ENCODE peak calls at places on chromosome 17, in eight cellular contexts. U, I, S, X, W, D, A and F are unnamed samples.

GRCh38 chr17:64741038-64741641 is 79.0 kb upstream of the SMURF2 start:
- DNase-seq in U (no peak), I (peak), S (peak), X (peak), W (no peak), D (no peak), A (no peak), F (no peak)

GRCh38 chr17:79026345-79027273 is 2.6 kb downstream of the C1QTNF1 start:
- DNase-seq in U (peak), I (no peak), S (peak), X (peak), W (no peak), D (no peak), A (no peak), F (no peak)

GRCh38 chr17:51435641-51436091 is 175.3 kb downstream of the UTP18 start:
- DNase-seq in U (peak), I (peak), S (no peak), X (peak), W (peak), D (no peak), A (peak), F (peak)

GRCh38 chr17:59837362-59838195 is 55.2 kb downstream of the TUBD1 start:
- DNase-seq in U (peak), I (peak), S (peak), X (peak), W (peak), D (peak), A (peak), F (peak)

GRCh38 chr17:81253358-81254131 is 14.4 kb downstream of the NDUFAF8 start:
- DNase-seq in U (no peak), I (no peak), S (no peak), X (peak), W (peak), D (peak), A (no peak), F (peak)

GRCh38 chr17:28394717-28395116 is 11.3 kb downstream of the SLC46A1 start:
- DNase-seq in U (no peak), I (no peak), S (no peak), X (peak), W (no peak), D (no peak), A (no peak), F (no peak)

GRCh38 chr17:47225436-47225858 is 16.3 kb downstream of the MYL4 start:
- DNase-seq in U (no peak), I (peak), S (peak), X (peak), W (no peak), D (no peak), A (no peak), F (no peak)

GRCh38 chr17:49146620-49147306 is 14.2 kb downstream of the B4GALNT2 start:
- DNase-seq in U (no peak), I (no peak), S (no peak), X (peak), W (no peak), D (no peak), A (no peak), F (no peak)

GRCh38 chr17:50642722-50643656 is 8.3 kb downstream of the ABCC3 start:
- DNase-seq in U (no peak), I (peak), S (no peak), X (no peak), W (no peak), D (no peak), A (no peak), F (no peak)

GRCh38 chr17:78986048-78986648 is 6.4 kb upstream of the LGALS3BP start:
- DNase-seq in U (no peak), I (no peak), S (no peak), X (peak), W (no peak), D (no peak), A (no peak), F (no peak)

GRCh38 chr17:49197346-49197998 is 12.9 kb downstream of the GNGT2 start:
- DNase-seq in U (no peak), I (no peak), S (no peak), X (no peak), W (no peak), D (no peak), A (no peak), F (no peak)

GRCh38 chr17:42657824-42658588 is 1.1 kb upstream of the TUBG2 start:
- DNase-seq in U (no peak), I (no peak), S (no peak), X (no peak), W (no peak), D (no peak), A (no peak), F (no peak)

GRCh38 chr17:76248013-76248782 is 7.9 kb upstream of the RNF157 start:
- DNase-seq in U (no peak), I (no peak), S (no peak), X (no peak), W (no peak), D (no peak), A (no peak), F (no peak)
- TF ChIP-seq CTCF in U (no peak), I (no peak), S (no peak), X (peak), W (no peak), D (no peak), A (no peak), F (no peak)

GRCh38 chr17:61349350-61349749 is 50.3 kb upstream of the TBX2 start:
- DNase-seq in U (no peak), I (no peak), S (no peak), X (no peak), W (no peak), D (no peak), A (no peak), F (no peak)
- TF ChIP-seq CTCF in U (no peak), I (no peak), S (no peak), X (peak), W (no peak), D (no peak), A (peak), F (peak)

GRCh38 chr17:31935512-31935911 is 1.3 kb upstream of the SUZ12 start:
- DNase-seq in U (no peak), I (no peak), S (no peak), X (no peak), W (no peak), D (no peak), A (no peak), F (no peak)
- TF ChIP-seq CTCF in U (no peak), I (no peak), S (no peak), X (no peak), W (no peak), D (no peak), A (no peak), F (no peak)

GRCh38 chr17:35981908-35982330 is 622 bp upstream of the CCL16 start:
- DNase-seq in U (no peak), I (no peak), S (no peak), X (no peak), W (no peak), D (no peak), A (peak), F (no peak)
- TF ChIP-seq CTCF in U (no peak), I (no peak), S (no peak), X (no peak), W (peak), D (no peak), A (peak), F (peak)

GRCh38 chr17:34447406-34447805 is 84.4 kb upstream of the CCL1 start:
- DNase-seq in U (no peak), I (peak), S (no peak), X (no peak), W (no peak), D (no peak), A (no peak), F (no peak)

GRCh38 chr17:34442387-34443111 is 79.5 kb upstream of the CCL1 start:
- DNase-seq in U (no peak), I (no peak), S (no peak), X (no peak), W (no peak), D (no peak), A (no peak), F (no peak)

GRCh38 chr17:34445145-34445544 is 82.1 kb upstream of the CCL1 start:
- DNase-seq in U (no peak), I (no peak), S (no peak), X (no peak), W (no peak), D (no peak), A (no peak), F (no peak)

DNA sequence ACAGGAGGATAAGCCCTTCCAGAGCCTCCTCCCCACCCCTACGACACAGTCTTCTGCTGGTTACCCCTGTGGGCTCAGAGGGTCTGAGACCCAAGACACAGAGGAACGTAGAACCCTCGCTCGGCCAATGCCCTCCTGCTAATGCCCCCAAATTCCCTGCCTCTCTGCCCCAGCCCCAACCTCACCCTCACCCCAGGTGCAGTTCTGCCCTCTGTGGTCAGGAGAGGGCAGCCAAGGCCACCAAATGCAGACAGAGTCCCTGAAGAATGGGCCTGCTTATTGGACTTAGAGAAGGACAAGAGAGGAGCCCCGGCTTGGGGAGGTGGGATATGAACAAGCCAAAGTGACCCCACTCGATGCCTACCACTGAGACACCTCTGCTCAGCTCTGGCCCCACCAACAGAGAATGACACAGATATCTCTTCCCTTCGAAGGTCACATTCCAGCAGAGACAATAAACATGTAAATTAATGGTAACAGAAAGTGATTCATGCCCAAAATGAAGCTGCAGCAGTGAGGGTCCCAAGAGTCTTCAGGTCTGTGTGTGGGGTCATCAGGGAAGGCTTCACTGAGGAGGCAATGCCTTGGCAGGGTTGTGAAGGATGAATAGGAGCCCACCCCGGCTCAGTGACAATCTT is 80.9 kb upstream of the CCL1 start:
- DNase-seq in U (no peak), I (no peak), S (no peak), X (no peak), W (peak), D (no peak), A (peak), F (peak)
- TF ChIP-seq CTCF in U (no peak), I (no peak), S (no peak), X (no peak), W (peak), D (no peak), A (peak), F (peak)

DNA sequence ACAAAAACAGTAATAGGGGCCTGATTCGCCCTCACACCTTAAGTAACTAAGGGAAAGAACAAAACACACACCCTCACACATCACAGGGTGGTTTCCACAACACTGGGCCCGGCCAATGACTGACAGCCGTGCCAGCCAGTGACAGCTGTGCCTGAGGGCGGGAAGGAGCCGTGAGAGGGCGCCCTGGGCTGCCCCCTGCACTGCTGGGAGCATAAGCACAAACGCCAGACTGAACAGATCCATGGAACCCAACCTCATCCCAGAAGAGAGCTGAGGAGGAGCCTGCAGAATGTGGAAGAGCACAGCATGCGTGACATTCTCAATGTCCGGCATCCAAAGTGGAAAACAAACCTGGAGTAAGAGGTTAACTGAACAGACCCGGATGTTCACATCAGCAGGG is 16.0 kb downstream of the CSNK1D start:
- DNase-seq in U (no peak), I (no peak), S (no peak), X (peak), W (no peak), D (peak), A (peak), F (peak)
- TF ChIP-seq CTCF in U (no peak), I (no peak), S (no peak), X (no peak), W (no peak), D (no peak), A (no peak), F (no peak)

GRCh38 chr17:74061758-74062157 is 141.7 kb upstream of the RPL38 start:
- DNase-seq in U (no peak), I (no peak), S (no peak), X (no peak), W (no peak), D (no peak), A (no peak), F (no peak)

GRCh38 chr17:74059471-74059870 is 144.0 kb upstream of the RPL38 start:
- DNase-seq in U (no peak), I (no peak), S (no peak), X (no peak), W (no peak), D (no peak), A (no peak), F (no peak)

GRCh38 chr17:74063439-74063838 is 140.0 kb upstream of the RPL38 start:
- DNase-seq in U (no peak), I (no peak), S (no peak), X (no peak), W (no peak), D (no peak), A (no peak), F (no peak)
- TF ChIP-seq CTCF in U (no peak), I (no peak), S (no peak), X (no peak), W (no peak), D (no peak), A (no peak), F (no peak)